ENCODE peak calls at places on chromosomes 12 and 14, in nine cellular contexts. B is posterior cingulate gyrus; R is COR-L47; J is A549; S is fibroblast of lung; Z is T-helper 9 cell; X is NCI-H1436; H is nephron progenitor cell; M is effector CD4-positive, alpha-beta T cell. C is an unnamed sample.

GRCh38 chr14:79581912-79582576 is 629.3 kb downstream of the DIO2 start:
- DNase-seq in H (no peak), M (no peak), Z (no peak), X (no peak), J (peak; percentile 16), S (peak; percentile 32), B (no peak), R (no peak), C (no peak)

GRCh38 chr12:105417732-105418131 is 87.2 kb downstream of the C12orf75 start:
- DNase-seq in M (no peak), Z (no peak), S (no peak), B (no peak), J (no peak), R (no peak), H (no peak), X (no peak), C (no peak)

GRCh38 chr14:39431416-39432178 is 636 bp downstream of the FBXO33 start:
- DNase-seq in X (no peak), M (peak; percentile 38), B (peak; percentile 39), H (peak; percentile 66), S (peak; percentile 24), J (peak; percentile 37), R (no peak), Z (peak; percentile 23), C (peak; percentile 49)

GRCh38 chr12:30106204-30106603 is 322.5 kb upstream of the TMTC1 start:
- DNase-seq in B (no peak), Z (no peak), H (peak; percentile 3), J (no peak), S (no peak), R (no peak), M (no peak), X (no peak), C (no peak)

GRCh38 chr12:91959220-91959619 is 186.4 kb downstream of the BTG1 start:
- DNase-seq in X (no peak), Z (no peak), R (no peak), J (no peak), M (no peak), H (no peak), S (no peak), B (no peak), C (no peak)

GRCh38 chr14:22978487-22978837 is 3.9 kb downstream of the AJUBA start:
- DNase-seq in R (no peak), Z (no peak), J (no peak), X (no peak), S (no peak), B (no peak), H (no peak), M (no peak), C (no peak)

GRCh38 chr14:51210594-51210993 is 29.5 kb upstream of the TMX1 start:
- DNase-seq in S (no peak), Z (no peak), X (no peak), H (no peak), J (no peak), M (no peak), B (no peak), R (no peak), C (peak; percentile 71)

GRCh38 chr14:93707475-93707874 is 80.8 kb downstream of the PRIMA1 start:
- DNase-seq in M (no peak), J (no peak), H (no peak), Z (no peak), R (no peak), X (no peak), S (no peak), B (no peak), C (no peak)

GRCh38 chr12:20494803-20495202 is 126.5 kb downstream of the PDE3A start:
- DNase-seq in S (peak; percentile 47), B (no peak), R (no peak), X (no peak), M (no peak), Z (no peak), J (no peak), H (no peak), C (no peak)

GRCh38 chr12:113476093-113476986 is 4.7 kb upstream of the LHX5 start:
- DNase-seq in M (no peak), S (no peak), J (no peak), Z (no peak), R (peak; percentile 81), X (no peak), B (no peak), H (no peak), C (no peak)

GRCh38 chr12:57240069-57240921 is 10.7 kb downstream of the STAC3 start:
- DNase-seq in H (no peak), Z (peak; percentile 58), R (peak; percentile 82), B (peak; percentile 80), S (peak; percentile 60), X (peak; percentile 46), M (peak; percentile 65), J (peak; percentile 65), C (peak; percentile 52)

GRCh38 chr14:42222924-42223471 is 616.3 kb downstream of the LRFN5 start:
- DNase-seq in H (no peak), X (peak; percentile 76), S (peak; percentile 90), B (no peak), M (no peak), Z (no peak), R (no peak), J (peak; percentile 2), C (peak; percentile 90)

GRCh38 chr14:100155049-100155621 is 4.3 kb downstream of the DEGS2 start:
- DNase-seq in Z (no peak), J (peak; percentile 70), B (no peak), S (peak; percentile 15), H (peak; percentile 44), R (no peak), X (no peak), M (no peak), C (peak; percentile 20)

GRCh38 chr14:50836515-50836914 is 5.6 kb upstream of the NIN start:
- DNase-seq in B (no peak), M (no peak), H (no peak), S (no peak), Z (no peak), J (no peak), R (no peak), X (no peak), C (no peak)

GRCh38 chr12:57764662-57765002 is 2.2 kb downstream of the CYP27B1 start:
- DNase-seq in H (no peak), S (no peak), Z (no peak), B (no peak), R (peak; percentile 48), M (no peak), J (no peak), X (no peak), C (no peak)

GRCh38 chr14:76699901-76700590 is 61.2 kb upstream of the VASH1 start:
- DNase-seq in Z (no peak), J (no peak), H (no peak), M (no peak), R (no peak), B (no peak), X (no peak), S (no peak), C (no peak)

GRCh38 chr14:93306844-93307243 is 26.0 kb downstream of the BTBD7 start:
- DNase-seq in J (no peak), Z (no peak), M (no peak), H (no peak), S (no peak), R (no peak), B (no peak), X (no peak), C (no peak)

GRCh38 chr14:24171422-24172260 is at the start of gene REC8:
- DNase-seq in X (no peak), B (peak; percentile 94), R (peak; percentile 99), H (peak; percentile 85), Z (peak; percentile 49), S (peak; percentile 85), M (peak; percentile 63), J (no peak), C (peak; percentile 96)

GRCh38 chr12:128971802-128972201 is 118.5 kb downstream of the GLT1D1 start:
- DNase-seq in X (peak; percentile 73), H (no peak), R (peak; percentile 26), Z (no peak), B (no peak), M (no peak), S (no peak), J (no peak), C (peak; percentile 62)

GRCh38 chr12:104695453-104696148 is 238.9 kb downstream of the CHST11 start:
- DNase-seq in S (peak; percentile 85), X (peak; percentile 65), H (no peak), Z (peak; percentile 67), J (no peak), R (peak; percentile 76), B (no peak), M (peak; percentile 66), C (peak; percentile 92)

GRCh38 chr12:66627988-66628317 is 50.9 kb downstream of the GRIP1 start:
- DNase-seq in H (no peak), B (no peak), X (no peak), Z (no peak), S (no peak), J (no peak), M (no peak), R (no peak), C (no peak)

GRCh38 chr12:39272934-39273770 is 169.8 kb downstream of the KIF21A start:
- DNase-seq in R (peak; percentile 14), M (peak; percentile 7), B (no peak), X (no peak), Z (peak; percentile 3), J (peak; percentile 48), S (peak; percentile 41), H (peak; percentile 44), C (peak; percentile 41)